ENCODE peak calls at places on chromosomes 5 and 9, in five cellular contexts. S is GM12878, W is K562, X is HepG2, V is SK-N-SH. N is an unnamed sample.

GRCh38 chr5:174903333-174903732 is 179.0 kb downstream of the MSX2 start:
- DNase-seq in S (no peak), W (no peak), X (no peak), V (no peak), N (no peak)

GRCh38 chr9:36149197-36149596 is 12.7 kb downstream of the GLIPR2 start:
- DNase-seq in S (no peak), W (no peak), X (no peak), V (peak), N (peak)

GRCh38 chr5:94690778-94691177 is 72.3 kb downstream of the SLF1 start:
- DNase-seq in S (no peak), W (no peak), X (no peak), V (no peak), N (peak)

GRCh38 chr5:10520716-10521115 is 43.2 kb upstream of the ANKRD33B start:
- DNase-seq in S (no peak), W (no peak), X (no peak), V (no peak), N (peak)

GRCh38 chr9:134913041-134913712 is 4.5 kb downstream of the FCN1 start:
- DNase-seq in S (no peak), W (no peak), X (no peak), V (peak), N (no peak)

GRCh38 chr5:173808079-173808808 is 79.9 kb upstream of the CPEB4 start:
- DNase-seq in S (no peak), W (peak), X (no peak), V (no peak), N (no peak)

GRCh38 chr5:180640301-180640764 is 9.1 kb downstream of the FLT4 start:
- DNase-seq in S (no peak), W (no peak), X (no peak), V (peak), N (no peak)

GRCh38 chr9:1429328-1429727 is 379.2 kb downstream of the DMRT2 start:
- DNase-seq in S (no peak), W (no peak), X (peak), V (peak), N (no peak)

GRCh38 chr5:94893404-94894145 is 275.1 kb downstream of the SLF1 start:
- DNase-seq in S (no peak), W (peak), X (no peak), V (peak), N (peak)

GRCh38 chr9:129150122-129150521 is 27.9 kb downstream of the IER5L start:
- DNase-seq in S (no peak), W (no peak), X (no peak), V (no peak), N (no peak)

GRCh38 chr9:37984672-37985611 is 81.0 kb upstream of the SLC25A51 start:
- DNase-seq in S (no peak), W (peak), X (no peak), V (no peak), N (peak)

GRCh38 chr5:133680830-133681555 is 68.7 kb upstream of the FSTL4 start:
- DNase-seq in S (no peak), W (no peak), X (no peak), V (peak), N (no peak)

GRCh38 chr9:70195456-70195855 is 63.3 kb upstream of the SMC5 start:
- DNase-seq in S (no peak), W (no peak), X (no peak), V (no peak), N (peak)

GRCh38 chr5:171462136-171462927 is 42.9 kb downstream of the FGF18 start:
- DNase-seq in S (no peak), W (no peak), X (no peak), V (no peak), N (no peak)

GRCh38 chr9:106954562-106954961 is 91.6 kb downstream of the ZNF462 start:
- DNase-seq in S (no peak), W (no peak), X (no peak), V (no peak), N (no peak)

GRCh38 chr5:129820-130219 is 37.9 kb downstream of the PLEKHG4B start:
- DNase-seq in S (no peak), W (no peak), X (no peak), V (no peak), N (peak)

GRCh38 chr9:95246547-95246946 is 71.0 kb downstream of the FANCC start:
- DNase-seq in S (no peak), W (no peak), X (no peak), V (no peak), N (no peak)

GRCh38 chr5:54294097-54294667 is 16.2 kb downstream of the ARL15 start:
- DNase-seq in S (no peak), W (peak), X (no peak), V (no peak), N (no peak)

GRCh38 chr9:89475891-89476440 is 21.9 kb downstream of the SEMA4D start:
- DNase-seq in S (no peak), W (no peak), X (no peak), V (no peak), N (no peak)

GRCh38 chr5:95446009-95446408 is 54.8 kb downstream of the FAM81B start:
- DNase-seq in S (no peak), W (peak), X (no peak), V (no peak), N (peak)

GRCh38 chr9:137025120-137025966 is 2.7 kb downstream of the ABCA2 start:
- DNase-seq in S (no peak), W (no peak), X (peak), V (peak), N (no peak)

GRCh38 chr5:62585751-62586150 is 7.1 kb downstream of the LRRC70 start:
- DNase-seq in S (no peak), W (peak), X (no peak), V (no peak), N (peak)

GRCh38 chr5:115179959-115180709 is 10.4 kb upstream of the TRIM36 start:
- DNase-seq in S (no peak), W (no peak), X (no peak), V (peak), N (peak)

GRCh38 chr5:97171703-97172102 is 11.3 kb downstream of the RIOK2 start:
- DNase-seq in S (no peak), W (no peak), X (peak), V (no peak), N (no peak)

GRCh38 chr9:89986190-89986589 is 381.4 kb downstream of the GADD45G start:
- DNase-seq in S (no peak), W (no peak), X (no peak), V (no peak), N (no peak)

GRCh38 chr9:35237303-35237702 is 75.5 kb downstream of the UNC13B start:
- DNase-seq in S (no peak), W (peak), X (no peak), V (no peak), N (no peak)

GRCh38 chr9:98998441-98999151 is 54.9 kb downstream of the COL15A1 start:
- DNase-seq in S (no peak), W (peak), X (peak), V (peak), N (peak)

GRCh38 chr9:128454991-128455390 is 815 bp upstream of the ODF2 start:
- DNase-seq in S (no peak), W (no peak), X (peak), V (no peak), N (no peak)

GRCh38 chr5:37738057-37738691 is 101.7 kb downstream of the GDNF start:
- DNase-seq in S (peak), W (no peak), X (peak), V (no peak), N (peak)

GRCh38 chr5:37735649-37736347 is 104.0 kb downstream of the GDNF start:
- DNase-seq in S (no peak), W (no peak), X (no peak), V (no peak), N (peak)

GRCh38 chr5:37737326-37738056 is 102.3 kb downstream of the GDNF start:
- DNase-seq in S (no peak), W (no peak), X (no peak), V (no peak), N (no peak)

GRCh38 chr5:37734114-37734513 is 105.7 kb downstream of the GDNF start:
- DNase-seq in S (no peak), W (no peak), X (no peak), V (no peak), N (no peak)

DNA sequence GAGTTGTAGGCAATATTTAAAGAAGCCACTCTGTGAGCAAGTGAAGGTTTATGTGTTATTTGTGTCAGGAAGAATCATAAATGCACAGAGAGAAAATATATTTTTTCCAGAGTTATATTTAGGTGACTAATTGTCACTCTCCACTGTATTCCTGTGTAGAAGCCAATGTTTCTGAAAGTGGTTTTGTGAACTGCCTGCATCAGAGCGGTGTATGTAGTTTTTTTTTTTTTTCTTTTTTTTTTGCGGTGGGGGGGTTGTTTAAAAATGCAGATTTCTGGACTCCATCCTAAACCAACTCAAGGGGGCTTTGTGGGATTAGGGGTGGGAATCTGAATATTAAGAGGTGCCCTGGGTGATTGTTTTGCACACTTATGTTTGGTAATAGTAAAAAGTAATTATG is 103.4 kb downstream of the GDNF start:
- DNase-seq in S (no peak), W (no peak), X (no peak), V (no peak), N (no peak)
- TF ChIP-seq SMC3 in S (no peak), W (no peak), X (no peak), V (no peak), N (no peak)

GRCh38 chr9:114405294-114406034 is 17.7 kb upstream of the AKNA start:
- DNase-seq in S (no peak), W (peak), X (peak), V (peak), N (peak)
- H2AFZ ChIP-seq in S (no peak), W (no peak), X (no peak), V (no peak), N (peak)

DNA sequence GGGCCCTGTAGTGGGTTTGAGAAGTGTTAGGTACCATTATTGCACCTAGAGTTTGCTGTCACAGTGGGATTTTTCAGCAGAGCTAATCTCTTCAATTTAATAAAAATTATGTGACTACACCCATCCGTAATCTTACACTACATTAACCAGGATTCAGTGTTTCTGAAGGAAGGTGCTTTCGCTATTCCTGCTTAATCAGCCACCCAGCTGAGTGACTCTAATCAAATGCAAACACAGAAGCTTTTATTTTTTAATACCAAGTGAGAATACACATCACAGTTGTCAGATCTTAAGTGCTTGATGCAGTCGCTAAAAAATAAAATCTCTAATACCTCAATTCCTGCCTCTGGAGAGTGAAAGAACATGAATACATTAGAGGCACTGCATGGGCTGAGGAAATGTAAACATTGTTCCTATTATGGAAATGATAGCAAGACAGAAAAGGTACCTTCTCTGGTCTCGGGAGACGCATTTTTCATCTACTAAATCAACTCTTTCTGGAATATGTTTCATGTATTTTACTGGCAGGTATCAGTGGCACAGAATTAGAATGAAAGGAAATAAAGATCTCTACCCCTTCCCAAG is 125.7 kb downstream of the SEMA6A start:
- DNase-seq in S (no peak), W (no peak), X (no peak), V (no peak), N (no peak)
- TF ChIP-seq SMC3 in S (no peak), W (no peak), X (no peak), V (no peak), N (no peak)

GRCh38 chr9:15513335-15513734 is 2.6 kb upstream of the PSIP1 start:
- DNase-seq in S (no peak), W (peak), X (peak), V (peak), N (no peak)
- H2AFZ ChIP-seq in S (peak), W (peak), X (no peak), V (no peak), N (peak)

GRCh38 chr5:13946111-13946510 is 1.6 kb upstream of the DNAH5 start:
- DNase-seq in S (no peak), W (no peak), X (no peak), V (no peak), N (peak)
- TF ChIP-seq SMC3 in S (no peak), W (no peak), X (no peak), V (no peak), N (no peak)

GRCh38 chr5:135465391-135466122 is 13.4 kb upstream of the TIFAB start:
- DNase-seq in S (no peak), W (no peak), X (no peak), V (no peak), N (no peak)
- H2AFZ ChIP-seq in S (no peak), W (peak), X (no peak), V (peak), N (peak)

GRCh38 chr5:128455861-128456361 is 82.1 kb downstream of the FBN2 start:
- DNase-seq in S (no peak), W (no peak), X (no peak), V (no peak), N (no peak)
- TF ChIP-seq SMC3 in S (no peak), W (no peak), X (no peak), V (no peak), N (no peak)

DNA sequence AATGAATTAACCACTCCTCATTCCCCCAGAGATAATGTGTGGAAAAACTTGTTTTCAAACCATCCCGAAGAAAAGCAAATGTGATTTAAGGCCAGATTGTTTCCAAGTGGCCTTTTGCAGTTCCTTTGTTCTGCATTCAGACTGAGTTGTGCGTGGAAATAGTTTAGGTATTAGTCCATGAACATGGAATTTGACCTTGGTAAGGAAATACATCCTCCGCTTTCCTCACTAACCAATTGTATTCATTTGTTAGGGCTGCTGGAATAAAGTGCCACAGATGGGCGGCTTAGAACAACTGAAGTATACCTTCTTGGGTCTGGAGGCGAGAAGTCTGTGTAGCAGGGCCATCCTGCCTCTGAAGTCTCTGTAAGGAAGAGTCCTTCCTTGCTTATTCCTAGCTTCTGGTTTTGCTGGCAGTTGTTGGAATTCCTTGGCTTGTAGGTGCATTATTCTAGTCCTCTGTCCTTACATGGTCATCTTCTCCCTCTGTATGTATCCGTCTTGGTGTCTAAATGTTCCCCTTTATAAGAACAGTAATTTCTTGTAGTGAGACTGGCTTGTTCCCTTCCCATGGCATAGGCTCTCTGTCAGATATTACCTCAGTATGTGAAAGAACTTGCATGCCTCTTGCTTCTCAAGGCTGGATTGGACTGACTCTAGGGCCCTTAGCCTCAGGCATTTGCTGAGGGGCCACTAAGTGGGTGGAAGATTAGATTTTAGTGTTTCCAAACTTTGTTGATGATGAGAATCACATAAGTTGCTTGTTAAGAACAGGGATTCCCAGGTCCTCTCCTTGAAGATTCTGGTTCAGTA is 53.9 kb downstream of the RAI14 start:
- DNase-seq in S (no peak), W (no peak), X (peak), V (no peak), N (peak)
- H2AFZ ChIP-seq in S (no peak), W (no peak), X (no peak), V (no peak), N (no peak)